ENCODE peak calls at places on chromosomes 13 and 19, in seven cellular contexts. One of them, this sample, is unnamed.

GRCh38 chr19:19820774-19821315 is 705 bp downstream of the ZNF506 start:
- DNase-seq in HCT116: no peak
- DNase-seq in H1: no peak
- DNase-seq in GM12878: no peak
- DNase-seq in SK-N-SH: no peak
- DNase-seq in HepG2: no peak
- DNase-seq in K562: no peak
- DNase-seq in this sample: no peak

GRCh38 chr13:78589206-78589605 is 14.1 kb downstream of the POU4F1 start:
- DNase-seq in H1: no peak
- DNase-seq in SK-N-SH: no peak
- DNase-seq in HepG2: peak
- DNase-seq in HCT116: no peak
- DNase-seq in K562: peak
- DNase-seq in GM12878: no peak
- DNase-seq in this sample: peak

GRCh38 chr13:101709952-101710351 is 257.5 kb downstream of the ITGBL1 start:
- DNase-seq in GM12878: no peak
- DNase-seq in SK-N-SH: no peak
- DNase-seq in K562: no peak
- DNase-seq in H1: no peak
- DNase-seq in HCT116: no peak
- DNase-seq in HepG2: peak
- DNase-seq in this sample: peak

GRCh38 chr19:4652075-4652474 is 12.8 kb downstream of the TNFAIP8L1 start:
- DNase-seq in H1: no peak
- DNase-seq in HCT116: no peak
- DNase-seq in GM12878: no peak
- DNase-seq in K562: peak
- DNase-seq in SK-N-SH: no peak
- DNase-seq in HepG2: no peak
- DNase-seq in this sample: no peak

GRCh38 chr19:19134687-19135158 is 3.6 kb downstream of the TMEM161A start:
- DNase-seq in HCT116: no peak
- DNase-seq in K562: peak
- DNase-seq in H1: peak
- DNase-seq in GM12878: no peak
- DNase-seq in SK-N-SH: peak
- DNase-seq in HepG2: no peak
- DNase-seq in this sample: no peak

GRCh38 chr13:30274083-30274482 is 33.3 kb downstream of the KATNAL1 start:
- DNase-seq in HepG2: no peak
- DNase-seq in K562: no peak
- DNase-seq in SK-N-SH: no peak
- DNase-seq in GM12878: no peak
- DNase-seq in H1: no peak
- DNase-seq in HCT116: no peak
- DNase-seq in this sample: no peak

GRCh38 chr13:78913656-78914055 is 254.7 kb upstream of the OBI1 start:
- DNase-seq in SK-N-SH: no peak
- DNase-seq in HCT116: no peak
- DNase-seq in H1: no peak
- DNase-seq in HepG2: no peak
- DNase-seq in K562: no peak
- DNase-seq in GM12878: no peak
- DNase-seq in this sample: no peak

GRCh38 chr19:44757735-44758505 is 9.4 kb downstream of the BCL3 start:
- DNase-seq in HCT116: no peak
- DNase-seq in SK-N-SH: peak
- DNase-seq in K562: no peak
- DNase-seq in HepG2: no peak
- DNase-seq in GM12878: no peak
- DNase-seq in H1: no peak
- DNase-seq in this sample: no peak

GRCh38 chr19:4322942-4323665 is 15.5 kb downstream of the STAP2 start:
- DNase-seq in SK-N-SH: no peak
- DNase-seq in HCT116: no peak
- DNase-seq in GM12878: no peak
- DNase-seq in K562: no peak
- DNase-seq in HepG2: no peak
- DNase-seq in H1: no peak
- DNase-seq in this sample: no peak

GRCh38 chr13:103287659-103288058 is 221.4 kb upstream of the SLC10A2 start:
- DNase-seq in K562: no peak
- DNase-seq in H1: no peak
- DNase-seq in HCT116: no peak
- DNase-seq in GM12878: no peak
- DNase-seq in SK-N-SH: no peak
- DNase-seq in HepG2: no peak
- DNase-seq in this sample: no peak

GRCh38 chr13:76980075-76980718 is 11.7 kb upstream of the CLN5 start:
- DNase-seq in HepG2: peak
- DNase-seq in SK-N-SH: peak
- DNase-seq in K562: peak
- DNase-seq in GM12878: no peak
- DNase-seq in H1: peak
- DNase-seq in HCT116: peak
- DNase-seq in this sample: peak

GRCh38 chr19:29287061-29287460 is 74.1 kb upstream of the UQCRFS1 start:
- DNase-seq in H1: no peak
- DNase-seq in HepG2: no peak
- DNase-seq in K562: no peak
- DNase-seq in SK-N-SH: peak
- DNase-seq in GM12878: no peak
- DNase-seq in HCT116: no peak
- DNase-seq in this sample: no peak

GRCh38 chr13:43085545-43085944 is 62.2 kb downstream of the DNAJC15 start:
- DNase-seq in HCT116: peak
- DNase-seq in SK-N-SH: peak
- DNase-seq in HepG2: no peak
- DNase-seq in K562: peak
- DNase-seq in GM12878: no peak
- DNase-seq in H1: no peak
- DNase-seq in this sample: peak

GRCh38 chr19:16476401-16476800 is 4.6 kb upstream of the EPS15L1 start:
- DNase-seq in HCT116: no peak
- DNase-seq in GM12878: no peak
- DNase-seq in K562: no peak
- DNase-seq in H1: no peak
- DNase-seq in SK-N-SH: no peak
- DNase-seq in HepG2: no peak
- DNase-seq in this sample: no peak

GRCh38 chr13:110942248-110942981 is 27.5 kb upstream of the ANKRD10 start:
- DNase-seq in HCT116: no peak
- DNase-seq in SK-N-SH: no peak
- DNase-seq in H1: no peak
- DNase-seq in K562: no peak
- DNase-seq in GM12878: peak
- DNase-seq in HepG2: no peak
- DNase-seq in this sample: no peak

GRCh38 chr19:17504456-17504855 is 7.0 kb upstream of the PGLS start:
- DNase-seq in GM12878: no peak
- DNase-seq in HCT116: no peak
- DNase-seq in K562: no peak
- DNase-seq in HepG2: no peak
- DNase-seq in SK-N-SH: no peak
- DNase-seq in H1: no peak
- DNase-seq in this sample: no peak

GRCh38 chr13:95546919-95547318 is 5.6 kb upstream of the CLDN10 start:
- DNase-seq in SK-N-SH: no peak
- DNase-seq in HepG2: no peak
- DNase-seq in K562: no peak
- DNase-seq in H1: no peak
- DNase-seq in HCT116: no peak
- DNase-seq in GM12878: no peak
- DNase-seq in this sample: no peak

GRCh38 chr13:21668665-21669599 is 1.9 kb upstream of the FGF9 start:
- DNase-seq in HepG2: no peak
- DNase-seq in SK-N-SH: peak
- DNase-seq in H1: no peak
- DNase-seq in GM12878: no peak
- DNase-seq in K562: no peak
- DNase-seq in HCT116: no peak
- DNase-seq in this sample: no peak

GRCh38 chr13:33433316-33433715 is 147.8 kb upstream of the STARD13 start:
- DNase-seq in K562: no peak
- DNase-seq in SK-N-SH: no peak
- DNase-seq in GM12878: no peak
- DNase-seq in H1: no peak
- DNase-seq in HCT116: no peak
- DNase-seq in HepG2: no peak
- DNase-seq in this sample: no peak

GRCh38 chr19:58067240-58067912 is 8.3 kb downstream of the ZNF135 start:
- DNase-seq in HepG2: no peak
- DNase-seq in H1: no peak
- DNase-seq in K562: no peak
- DNase-seq in HCT116: no peak
- DNase-seq in GM12878: no peak
- DNase-seq in SK-N-SH: no peak
- DNase-seq in this sample: no peak

GRCh38 chr13:60494296-60494695 is 97.3 kb downstream of the TDRD3 start:
- DNase-seq in GM12878: no peak
- DNase-seq in SK-N-SH: no peak
- DNase-seq in HCT116: no peak
- DNase-seq in H1: no peak
- DNase-seq in HepG2: no peak
- DNase-seq in K562: no peak
- DNase-seq in this sample: no peak

GRCh38 chr19:8397746-8398721 is 7.9 kb downstream of the RAB11B start:
- DNase-seq in GM12878: no peak
- DNase-seq in H1: no peak
- DNase-seq in SK-N-SH: peak
- DNase-seq in HepG2: no peak
- DNase-seq in HCT116: no peak
- DNase-seq in K562: no peak
- DNase-seq in this sample: no peak

DNA sequence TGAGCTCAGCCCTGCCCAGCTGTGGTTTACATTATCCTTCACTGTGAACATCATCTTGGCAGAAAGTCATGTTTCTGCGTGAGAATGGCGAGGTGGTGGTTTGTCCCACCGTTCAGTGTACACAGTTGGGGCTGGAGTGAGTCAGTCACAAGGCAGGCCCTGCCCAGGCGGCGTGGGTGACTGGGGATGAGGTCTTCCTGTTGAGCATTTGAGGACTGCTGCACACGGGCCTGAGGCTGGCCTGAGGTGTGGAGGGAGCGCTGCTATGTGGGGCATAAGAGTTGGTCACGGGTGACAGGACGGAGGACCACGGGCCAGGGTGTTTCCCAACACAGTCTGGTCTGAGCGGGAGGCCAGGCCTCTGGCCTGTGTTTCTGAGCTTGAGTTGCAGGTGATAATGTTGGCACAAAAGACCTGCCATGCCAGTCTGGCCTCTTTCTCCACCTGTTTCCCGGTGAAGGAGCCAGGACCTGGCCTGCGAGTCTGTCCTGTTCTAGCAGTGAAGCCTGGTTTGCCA is 13.4 kb upstream of the C19orf33 start:
- DNase-seq in HepG2: no peak
- DNase-seq in GM12878: no peak
- DNase-seq in SK-N-SH: no peak
- DNase-seq in HCT116: no peak
- DNase-seq in K562: no peak
- DNase-seq in H1: no peak
- DNase-seq in this sample: peak
- TF ChIP-seq JUND in HepG2: no peak
- TF ChIP-seq JUND in GM12878: no peak
- TF ChIP-seq JUND in SK-N-SH: no peak
- TF ChIP-seq JUND in HCT116: no peak
- TF ChIP-seq JUND in K562: no peak
- TF ChIP-seq JUND in H1: no peak
- TF ChIP-seq JUND in this sample: peak

GRCh38 chr13:36530050-36530789 is 97.9 kb downstream of the CCNA1 start:
- DNase-seq in GM12878: no peak
- DNase-seq in HCT116: no peak
- DNase-seq in K562: no peak
- DNase-seq in SK-N-SH: no peak
- DNase-seq in HepG2: no peak
- DNase-seq in H1: no peak
- DNase-seq in this sample: no peak
- TF ChIP-seq JUND in GM12878: no peak
- TF ChIP-seq JUND in HCT116: no peak
- TF ChIP-seq JUND in K562: no peak
- TF ChIP-seq JUND in SK-N-SH: no peak
- TF ChIP-seq JUND in HepG2: no peak
- TF ChIP-seq JUND in H1: no peak
- TF ChIP-seq JUND in this sample: no peak

DNA sequence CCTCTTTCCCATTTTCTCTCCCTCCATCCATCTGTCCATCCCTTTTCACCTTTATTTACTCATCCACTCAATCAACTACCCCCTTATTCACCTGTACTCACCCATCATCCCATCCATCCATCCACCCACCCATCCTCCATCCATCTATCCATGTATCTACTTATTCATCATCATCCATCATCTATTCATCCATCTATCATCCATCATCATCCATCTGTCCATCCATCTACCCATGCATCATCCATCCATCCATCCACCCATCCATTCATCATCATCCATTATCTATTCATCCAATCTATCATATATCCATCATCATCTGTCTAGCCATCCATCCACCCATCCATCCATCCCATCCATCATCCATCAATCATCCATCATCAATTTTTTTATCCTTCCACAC is 48.3 kb upstream of the ZNF536 start:
- DNase-seq in HCT116: no peak
- DNase-seq in SK-N-SH: no peak
- DNase-seq in HepG2: no peak
- DNase-seq in K562: no peak
- DNase-seq in H1: no peak
- DNase-seq in GM12878: no peak
- DNase-seq in this sample: no peak
- TF ChIP-seq JUND in HCT116: no peak
- TF ChIP-seq JUND in SK-N-SH: no peak
- TF ChIP-seq JUND in HepG2: no peak
- TF ChIP-seq JUND in K562: no peak
- TF ChIP-seq JUND in H1: no peak
- TF ChIP-seq JUND in GM12878: no peak
- TF ChIP-seq JUND in this sample: no peak

GRCh38 chr19:52665047-52665446 is 26.9 kb upstream of the ZNF83 start:
- DNase-seq in HCT116: no peak
- DNase-seq in K562: peak
- DNase-seq in GM12878: no peak
- DNase-seq in SK-N-SH: no peak
- DNase-seq in HepG2: no peak
- DNase-seq in H1: no peak
- DNase-seq in this sample: no peak

GRCh38 chr19:52665529-52665928 is 27.4 kb upstream of the ZNF83 start:
- DNase-seq in HepG2: no peak
- DNase-seq in GM12878: no peak
- DNase-seq in SK-N-SH: no peak
- DNase-seq in H1: no peak
- DNase-seq in HCT116: peak
- DNase-seq in K562: peak
- DNase-seq in this sample: no peak

GRCh38 chr19:52660981-52661380 is 22.8 kb upstream of the ZNF83 start:
- DNase-seq in GM12878: no peak
- DNase-seq in HCT116: no peak
- DNase-seq in SK-N-SH: no peak
- DNase-seq in H1: no peak
- DNase-seq in HepG2: no peak
- DNase-seq in K562: no peak
- DNase-seq in this sample: no peak

GRCh38 chr19:52664461-52664860 is 26.3 kb upstream of the ZNF83 start:
- DNase-seq in SK-N-SH: peak
- DNase-seq in HepG2: no peak
- DNase-seq in K562: peak
- DNase-seq in H1: no peak
- DNase-seq in HCT116: no peak
- DNase-seq in GM12878: no peak
- DNase-seq in this sample: no peak

GRCh38 chr19:52662631-52663030 is 24.5 kb upstream of the ZNF83 start:
- DNase-seq in GM12878: no peak
- DNase-seq in SK-N-SH: no peak
- DNase-seq in HepG2: no peak
- DNase-seq in HCT116: peak
- DNase-seq in H1: no peak
- DNase-seq in K562: no peak
- DNase-seq in this sample: no peak
- TF ChIP-seq JUND in GM12878: no peak
- TF ChIP-seq JUND in SK-N-SH: no peak
- TF ChIP-seq JUND in HepG2: no peak
- TF ChIP-seq JUND in HCT116: peak
- TF ChIP-seq JUND in H1: no peak
- TF ChIP-seq JUND in K562: no peak
- TF ChIP-seq JUND in this sample: no peak

This sample was measured in T47D.